ENCODE peak calls at places on chromosomes 12 and 14, in ten cellular contexts. P, U, Q, V, K, Z, Y, N, G and L are unnamed samples.

GRCh38 chr14:51463461-51463860 is 188.2 kb upstream of the FRMD6 start:
- DNase-seq in U (no peak), Q (no peak), Z (no peak), V (no peak), G (peak), Y (no peak), K (no peak), P (no peak), N (no peak), L (no peak)

GRCh38 chr14:89418452-89418851 is 1.4 kb upstream of the FOXN3 start:
- DNase-seq in N (no peak), K (peak), V (no peak), G (no peak), U (no peak), Y (no peak), P (no peak), Z (no peak), Q (no peak), L (no peak)

GRCh38 chr12:34400423-34400881 is 378.2 kb downstream of the ALG10 start:
- DNase-seq in K (no peak), Q (no peak), G (no peak), V (no peak), Z (no peak), N (no peak), Y (no peak), P (no peak), U (no peak), L (peak)

GRCh38 chr14:51828017-51828797 is 32.2 kb upstream of the GNG2 start:
- DNase-seq in V (peak), Q (peak), Z (peak), N (peak), Y (peak), P (no peak), G (peak), U (peak), K (no peak), L (peak)

GRCh38 chr14:69346710-69347109 is 51.4 kb downstream of the ERH start:
- DNase-seq in V (no peak), N (no peak), P (no peak), Z (no peak), K (no peak), G (no peak), Y (no peak), Q (no peak), U (no peak), L (peak)

GRCh38 chr12:25151476-25151875 is 43.5 kb downstream of the DNAI7 start:
- DNase-seq in P (peak), V (peak), Y (no peak), Q (no peak), U (no peak), K (no peak), G (no peak), Z (peak), N (no peak), L (peak)

GRCh38 chr14:55577229-55577628 is 2.8 kb upstream of the KTN1 start:
- DNase-seq in G (no peak), P (no peak), U (no peak), Q (no peak), V (no peak), N (no peak), Z (no peak), K (no peak), Y (no peak), L (no peak)

GRCh38 chr14:85963486-85963885 is 433.5 kb downstream of the FLRT2 start:
- DNase-seq in P (no peak), Y (no peak), Z (no peak), U (no peak), K (no peak), V (no peak), Q (no peak), N (no peak), G (no peak), L (no peak)

GRCh38 chr14:94689218-94689984 is 77.2 kb downstream of the SERPINA3 start:
- DNase-seq in U (peak), V (peak), Q (peak), K (peak), N (peak), P (no peak), Y (peak), G (no peak), Z (peak), L (peak)

GRCh38 chr14:68715032-68715924 is 77.6 kb downstream of the ZFP36L1 start:
- DNase-seq in U (no peak), Q (no peak), G (no peak), P (no peak), N (no peak), Y (no peak), Z (no peak), K (no peak), V (peak), L (no peak)